ENCODE peak calls at places on chromosomes 7 and 10, in nine cellular contexts. H is HCT116, B is body of pancreas, X is AG10803, J is GM12865, I is upper lobe of left lung, A is GM06990, Y is AG04450, M is fibroblast of the aortic adventitia. E is an unnamed sample.

GRCh38 chr7:30904566-30904965 is 7.1 kb upstream of the AQP1 start:
- DNase-seq in H (no peak), B (no peak), X (no peak), J (no peak), I (peak; percentile 30), A (no peak), Y (no peak), M (no peak), E (no peak)

GRCh38 chr10:33193057-33193866 is 141.2 kb downstream of the NRP1 start:
- DNase-seq in H (peak; percentile 78), B (peak; percentile 85), X (peak; percentile 92), J (peak; percentile 75), I (no peak), A (no peak), Y (peak; percentile 58), M (peak; percentile 93), E (peak; percentile 93)

GRCh38 chr7:2384354-2385243 is 18.8 kb upstream of the CHST12 start:
- DNase-seq in H (no peak), B (no peak), X (no peak), J (no peak), I (no peak), A (no peak), Y (no peak), M (no peak), E (no peak)

GRCh38 chr7:1663857-1664651 is 6.0 kb upstream of the ELFN1 start:
- DNase-seq in H (no peak), B (peak; percentile 9), X (no peak), J (no peak), I (peak; percentile 82), A (no peak), Y (no peak), M (no peak), E (no peak)

GRCh38 chr10:5709865-5710264 is 25.2 kb downstream of the TASOR2 start:
- DNase-seq in H (no peak), B (no peak), X (no peak), J (no peak), I (no peak), A (no peak), Y (no peak), M (no peak), E (no peak)

GRCh38 chr7:100171840-100172239 is 3.4 kb upstream of the GAL3ST4 start:
- DNase-seq in H (no peak), B (no peak), X (no peak), J (no peak), I (no peak), A (no peak), Y (no peak), M (no peak), E (no peak)

GRCh38 chr10:33521904-33522303 is 187.4 kb upstream of the NRP1 start:
- DNase-seq in H (no peak), B (no peak), X (no peak), J (no peak), I (no peak), A (no peak), Y (no peak), M (no peak), E (no peak)

GRCh38 chr10:83522881-83523386 is 616.4 kb upstream of the GHITM start:
- DNase-seq in H (no peak), B (no peak), X (peak; percentile 65), J (no peak), I (no peak), A (no peak), Y (no peak), M (peak; percentile 9), E (peak; percentile 66)

GRCh38 chr10:13518076-13518692 is 10.6 kb downstream of the BEND7 start:
- DNase-seq in H (no peak), B (no peak), X (no peak), J (peak; percentile 50), I (peak; percentile 73), A (no peak), Y (no peak), M (no peak), E (peak; percentile 36)

GRCh38 chr7:95694334-95694733 is 78.0 kb upstream of the DYNC1I1 start:
- DNase-seq in H (no peak), B (no peak), X (no peak), J (no peak), I (no peak), A (no peak), Y (no peak), M (no peak), E (no peak)
- TF ChIP-seq CTCF in H (no peak), B (no peak), X (no peak), J (no peak), I (no peak), A (no peak), Y (no peak), M (no peak), E (no peak)

GRCh38 chr10:85925201-85925750 is 441.3 kb downstream of the GRID1 start:
- DNase-seq in H (no peak), B (no peak), X (no peak), J (no peak), I (peak; percentile 11), A (no peak), Y (no peak), M (no peak), E (no peak)
- H3K4me3 ChIP-seq in H (no peak overlapping the region), B (no peak overlapping the region), X (no peak overlapping the region), J (no peak overlapping the region), I (no peak overlapping the region), A (no peak overlapping the region), Y (no peak overlapping the region), M (no peak overlapping the region), E (no peak overlapping the region)

DNA sequence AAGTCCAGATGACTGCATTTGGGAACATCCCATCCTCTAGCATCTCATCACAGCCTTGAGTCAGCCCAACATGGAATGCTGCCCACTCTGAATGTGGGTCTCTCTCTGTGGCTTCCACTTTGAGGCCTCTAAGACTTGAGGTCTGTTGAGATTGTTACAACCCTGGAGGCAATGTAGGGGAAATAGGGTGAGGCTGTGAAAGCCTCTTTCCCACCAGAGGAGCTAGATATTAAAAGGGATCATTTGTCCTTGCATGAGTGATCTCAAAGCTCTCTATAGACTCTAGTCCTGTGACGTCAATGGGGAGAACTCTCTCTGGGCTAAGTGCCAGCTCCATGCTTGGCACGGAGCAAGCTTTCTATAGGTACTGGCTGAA is 6.4 kb upstream of the GOLGA7B start:
- DNase-seq in H (no peak), B (no peak), X (no peak), J (no peak), I (no peak), A (no peak), Y (no peak), M (peak; percentile 5), E (no peak)
- TF ChIP-seq CTCF in H (no peak), B (no peak), X (no peak), J (no peak), I (no peak), A (no peak), Y (no peak), M (no peak), E (no peak)

DNA sequence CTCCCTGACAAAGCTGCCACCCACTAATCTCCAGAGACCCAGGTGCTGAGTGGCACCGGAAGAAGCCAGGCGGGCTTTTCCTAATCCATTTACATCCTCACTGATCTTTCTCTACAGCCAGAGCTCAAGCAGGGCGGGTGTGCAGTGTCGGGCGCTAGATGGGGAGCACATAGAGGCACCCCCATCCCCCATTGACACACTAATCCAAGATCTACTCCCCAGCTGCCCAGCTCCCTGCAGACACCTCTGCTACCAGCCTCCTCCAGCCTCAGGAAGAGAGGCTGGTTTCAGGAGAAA is 22.2 kb downstream of the FRMPD2 start:
- DNase-seq in H (no peak), B (no peak), X (no peak), J (no peak), I (no peak), A (no peak), Y (no peak), M (no peak), E (no peak)
- H3K4me3 ChIP-seq in H (no peak overlapping the region), B (no peak overlapping the region), X (no peak overlapping the region), J (no peak overlapping the region), I (no peak overlapping the region), A (no peak overlapping the region), Y (no peak overlapping the region), M (no peak overlapping the region), E (no peak overlapping the region)